ENCODE peak calls at places on chromosomes 6 and 20, in eight cellular contexts. D, W, H, A, P, R, N and L are unnamed samples.

GRCh38 chr6:166515072-166515810 is 71.2 kb downstream of the RAMACL start:
- DNase-seq in D (no peak), W (no peak), H (no peak), A (peak), P (peak), R (peak), N (no peak), L (no peak)

GRCh38 chr6:44304282-44305199 is 8.6 kb downstream of the AARS2 start:
- DNase-seq in D (peak), W (no peak), H (peak), A (peak), P (peak), R (peak), N (peak), L (peak)

GRCh38 chr20:63791497-63792156 is 39.4 kb downstream of the ZBTB46 start:
- DNase-seq in D (peak), W (peak), H (peak), A (no peak), P (no peak), R (peak), N (no peak), L (no peak)

GRCh38 chr20:38152175-38153010 is 12.7 kb downstream of the TGM2 start:
- DNase-seq in D (no peak), W (peak), H (peak), A (peak), P (peak), R (peak), N (no peak), L (no peak)

GRCh38 chr6:1522779-1523178 is 86.9 kb upstream of the FOXC1 start:
- DNase-seq in D (no peak), W (no peak), H (no peak), A (no peak), P (no peak), R (no peak), N (no peak), L (no peak)

GRCh38 chr6:70860044-70860443 is 96.8 kb downstream of the B3GAT2 start:
- DNase-seq in D (no peak), W (no peak), H (no peak), A (no peak), P (no peak), R (no peak), N (no peak), L (no peak)

GRCh38 chr20:63059684-63060056 is 52.9 kb upstream of the BHLHE23 start:
- DNase-seq in D (no peak), W (no peak), H (no peak), A (no peak), P (no peak), R (peak), N (no peak), L (no peak)

GRCh38 chr6:138001750-138002349 is 105.4 kb downstream of the PERP start:
- DNase-seq in D (peak), W (no peak), H (peak), A (peak), P (peak), R (peak), N (peak), L (peak)

GRCh38 chr20:63381781-63382431 is 20.8 kb upstream of the CHRNA4 start:
- DNase-seq in D (peak), W (peak), H (peak), A (no peak), P (peak), R (peak), N (peak), L (peak)

GRCh38 chr20:32050851-32051556 is 1.0 kb upstream of the HCK start:
- DNase-seq in D (no peak), W (no peak), H (no peak), A (no peak), P (no peak), R (no peak), N (no peak), L (no peak)

GRCh38 chr6:103036846-103037245 is 1643.3 kb downstream of the GRIK2 start:
- DNase-seq in D (no peak), W (no peak), H (no peak), A (no peak), P (no peak), R (no peak), N (no peak), L (no peak)

GRCh38 chr20:13554076-13554475 is 84.7 kb downstream of the TASP1 start:
- DNase-seq in D (no peak), W (no peak), H (no peak), A (no peak), P (peak), R (no peak), N (no peak), L (no peak)

GRCh38 chr6:151391021-151391470 is 313 bp downstream of the ZBTB2 start:
- DNase-seq in D (peak), W (peak), H (peak), A (peak), P (peak), R (peak), N (peak), L (peak)

GRCh38 chr6:142207265-142207877 is 60.3 kb downstream of the VTA1 start:
- DNase-seq in D (peak), W (no peak), H (peak), A (peak), P (peak), R (peak), N (peak), L (peak)

GRCh38 chr6:139686308-139686707 is 311.9 kb upstream of the CITED2 start:
- DNase-seq in D (no peak), W (no peak), H (no peak), A (no peak), P (no peak), R (no peak), N (no peak), L (no peak)

GRCh38 chr6:154872605-154873004 is 122.5 kb upstream of the TIAM2 start:
- DNase-seq in D (no peak), W (no peak), H (peak), A (no peak), P (no peak), R (no peak), N (no peak), L (no peak)

GRCh38 chr20:47318596-47319516 is 37.6 kb downstream of the ZMYND8 start:
- DNase-seq in D (peak), W (peak), H (peak), A (no peak), P (peak), R (peak), N (no peak), L (peak)

GRCh38 chr6:15254074-15254975 is 8.5 kb downstream of the JARID2 start:
- DNase-seq in D (no peak), W (no peak), H (no peak), A (no peak), P (peak), R (no peak), N (no peak), L (peak)

GRCh38 chr6:33543116-33543515 is 37.0 kb downstream of the BAK1 start:
- DNase-seq in D (no peak), W (no peak), H (no peak), A (no peak), P (no peak), R (no peak), N (no peak), L (no peak)

GRCh38 chr20:47607208-47607613 is 105.5 kb downstream of the NCOA3 start:
- DNase-seq in D (no peak), W (no peak), H (no peak), A (peak), P (peak), R (no peak), N (no peak), L (no peak)

GRCh38 chr20:1665345-1665744 is 7.8 kb upstream of the SIRPG start:
- DNase-seq in D (no peak), W (no peak), H (no peak), A (no peak), P (no peak), R (no peak), N (no peak), L (no peak)

GRCh38 chr20:63530788-63531160 is 6.4 kb downstream of the PTK6 start:
- DNase-seq in D (no peak), W (no peak), H (no peak), A (no peak), P (no peak), R (peak), N (no peak), L (no peak)

GRCh38 chr6:43335469-43335868 is 26.8 kb upstream of the CRIP3 start:
- DNase-seq in D (no peak), W (no peak), H (no peak), A (no peak), P (no peak), R (no peak), N (no peak), L (no peak)

GRCh38 chr6:3285732-3286131 is 27.0 kb downstream of the PSMG4 start:
- DNase-seq in D (no peak), W (peak), H (no peak), A (no peak), P (no peak), R (peak), N (no peak), L (no peak)